ENCODE peak calls at places on chromosomes 2 and 18, in five cellular contexts. F, S, B, Y and L are unnamed samples. For H3K9me3, the result is how much of the 10 kb centered on the place peaks cover.

GRCh38 chr2:128215897-128216645 is 102.6 kb downstream of the HS6ST1 start:
- DNase-seq in F (no peak), S (no peak), B (no peak), Y (no peak), L (no peak)

GRCh38 chr2:240820607-240821428 is 799 bp upstream of the KIF1A start:
- DNase-seq in F (no peak), B (no peak), Y (peak), S (no peak), L (no peak)

GRCh38 chr18:40867452-40867851 is 1087.6 kb upstream of the PIK3C3 start:
- DNase-seq in Y (no peak), S (no peak), F (no peak), B (no peak), L (no peak)

GRCh38 chr2:182066439-182067061 is 80.9 kb downstream of the PPP1R1C start:
- DNase-seq in B (no peak), Y (no peak), S (no peak), F (no peak), L (no peak)

GRCh38 chr18:58335223-58335622 is 291.2 kb downstream of the NEDD4L start:
- DNase-seq in S (no peak), Y (no peak), F (no peak), B (no peak), L (no peak)

GRCh38 chr2:23380562-23381065 is 4.4 kb upstream of the KLHL29 start:
- DNase-seq in S (no peak), B (no peak), Y (no peak), F (no peak), L (no peak)

GRCh38 chr2:212330263-212330662 is 208.3 kb downstream of the ERBB4 start:
- DNase-seq in Y (no peak), F (peak), B (no peak), S (peak), L (no peak)

GRCh38 chr2:122764019-122764418 is 1008.6 kb downstream of the TSN start:
- DNase-seq in S (no peak), B (no peak), Y (no peak), F (no peak), L (no peak)

GRCh38 chr2:15665067-15665942 is 73.6 kb downstream of the DDX1 start:
- DNase-seq in F (no peak), B (no peak), Y (peak), S (no peak), L (no peak)

GRCh38 chr2:218400167-218400929 is 680 bp downstream of the CTDSP1 start:
- DNase-seq in B (no peak), F (peak), Y (peak), S (no peak), L (peak)

GRCh38 chr18:67199993-67200617 is 316.4 kb downstream of the DSEL start:
- DNase-seq in S (no peak), Y (peak), B (no peak), F (no peak), L (no peak)

GRCh38 chr18:49788327-49788908 is 24.9 kb downstream of the ACAA2 start:
- DNase-seq in F (no peak), B (no peak), Y (no peak), S (no peak), L (no peak)

GRCh38 chr2:153940511-153940910 is 68.8 kb downstream of the GALNT13 start:
- DNase-seq in S (no peak), B (no peak), Y (no peak), F (no peak), L (no peak)

GRCh38 chr2:144512421-144513272 is 7.3 kb downstream of the ZEB2 start:
- DNase-seq in S (no peak), B (no peak), Y (no peak), F (no peak), L (no peak)

GRCh38 chr2:175619591-175619990 is 382.5 kb downstream of the LNPK start:
- DNase-seq in B (no peak), Y (peak), S (no peak), F (no peak), L (no peak)

GRCh38 chr2:43846140-43846793 is 7.5 kb downstream of the ABCG8 start:
- DNase-seq in S (no peak), Y (no peak), F (no peak), B (peak), L (no peak)

GRCh38 chr2:232377841-232378734 is 463 bp upstream of the ALPP start:
- DNase-seq in F (no peak), S (no peak), Y (peak), B (no peak), L (no peak)

GRCh38 chr2:3399829-3400228 is 20.3 kb downstream of the TRAPPC12 start:
- DNase-seq in Y (no peak), F (peak), S (no peak), B (no peak), L (no peak)

GRCh38 chr2:73339171-73339678 is 45.9 kb upstream of the EGR4 start:
- DNase-seq in F (no peak), S (no peak), Y (no peak), B (no peak), L (no peak)

GRCh38 chr2:217106650-217107014 is 246.8 kb upstream of the TNP1 start:
- DNase-seq in Y (no peak), F (no peak), S (no peak), B (no peak), L (no peak)

GRCh38 chr2:178331474-178332431 is 119.2 kb downstream of the PRKRA start:
- DNase-seq in Y (peak), F (no peak), S (no peak), B (no peak), L (no peak)

GRCh38 chr2:119659601-119660342 is 19.2 kb upstream of the TMEM177 start:
- DNase-seq in S (no peak), B (no peak), F (no peak), Y (peak), L (peak)

GRCh38 chr2:197786010-197786877 is 1.1 kb upstream of the BOLL start:
- DNase-seq in B (no peak), Y (no peak), S (no peak), F (peak), L (peak)

GRCh38 chr2:72971036-72971435 is 53.7 kb downstream of the EMX1 start:
- DNase-seq in F (no peak), Y (no peak), B (no peak), S (no peak), L (no peak)

GRCh38 chr2:106517329-106517728 is 30.2 kb downstream of the CD8B2 start:
- DNase-seq in Y (no peak), F (no peak), B (no peak), S (no peak), L (no peak)

GRCh38 chr2:186068154-186068826 is 329.7 kb downstream of the FSIP2 start:
- DNase-seq in Y (no peak), B (no peak), S (no peak), F (peak), L (no peak)

GRCh38 chr2:158650646-158651357 is 144.3 kb upstream of the DAPL1 start:
- DNase-seq in B (no peak), F (no peak), S (no peak), Y (peak), L (no peak)

GRCh38 chr2:109711230-109712125 is 82.6 kb upstream of the RGPD5 start:
- DNase-seq in B (no peak), Y (no peak), S (no peak), F (no peak), L (no peak)
- H3K9me3 ChIP-seq in B (under half), Y (under half), S (under half), F (under half), L (under half)

DNA sequence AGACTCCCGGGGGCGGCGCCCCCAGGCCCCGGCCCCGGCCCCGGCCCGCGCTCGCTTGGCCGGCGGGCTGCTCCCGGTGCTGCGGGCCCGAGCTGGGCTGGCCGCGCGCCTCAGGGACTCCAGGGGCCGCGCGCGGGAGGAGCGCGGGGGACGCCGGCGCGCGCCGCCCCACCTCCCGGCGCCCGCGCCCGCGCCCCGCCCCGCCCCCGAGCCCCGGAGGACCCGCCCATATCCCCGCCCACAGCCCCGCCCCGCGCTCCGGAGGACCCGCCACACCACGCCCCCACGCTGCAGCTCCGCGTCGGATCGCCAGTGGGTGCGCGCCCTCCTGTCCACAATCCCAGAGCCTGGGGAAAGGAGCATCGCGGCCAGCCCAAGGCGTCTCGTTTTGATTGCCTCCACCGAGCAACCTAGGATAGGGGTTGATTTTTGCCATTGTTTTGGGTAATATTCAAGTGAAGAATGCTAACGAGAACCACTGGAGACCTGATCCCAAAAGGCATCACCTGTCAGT is at the start of gene PARD6G:
- DNase-seq in S (peak), F (peak), B (no peak), Y (peak), L (peak)
- TF ChIP-seq CTCF in S (no peak), F (no peak), B (no peak), Y (no peak), L (no peak)

DNA sequence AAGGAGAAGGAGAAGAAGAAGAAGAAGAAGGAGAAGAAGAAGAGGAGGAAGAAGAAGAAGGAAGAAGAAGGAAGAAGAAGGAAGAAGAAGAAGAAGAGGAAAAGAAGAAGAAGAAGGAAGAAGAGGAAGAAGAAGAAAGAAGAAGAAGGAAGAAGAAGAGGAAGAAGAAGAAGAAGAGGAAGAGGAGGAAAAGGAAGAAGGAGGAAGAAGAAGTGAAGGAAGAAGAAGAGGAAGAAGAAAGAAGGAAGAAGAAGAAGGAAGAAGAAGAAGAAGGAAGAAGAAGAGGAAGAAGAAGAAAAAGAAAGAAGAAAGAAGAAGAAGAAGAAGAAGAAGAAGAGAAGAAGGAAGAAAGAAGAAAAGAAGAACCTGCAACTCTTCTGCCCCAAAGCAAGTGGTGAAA is 942.0 kb downstream of the DPP10 start:
- DNase-seq in F (no peak), B (no peak), Y (no peak), S (no peak), L (no peak)
- H3K9me3 ChIP-seq in F (under half), B (under half), Y (under half), S (under half), L (under half)

GRCh38 chr2:165522746-165523145 is 53.2 kb downstream of the CSRNP3 start:
- DNase-seq in S (no peak), B (no peak), Y (no peak), F (no peak), L (no peak)

GRCh38 chr2:165529130-165529529 is 59.6 kb downstream of the CSRNP3 start:
- DNase-seq in Y (no peak), F (no peak), S (no peak), B (no peak), L (no peak)

GRCh38 chr2:165528691-165529090 is 59.2 kb downstream of the CSRNP3 start:
- DNase-seq in B (no peak), S (no peak), F (no peak), Y (no peak), L (no peak)

GRCh38 chr2:165524720-165525119 is 55.2 kb downstream of the CSRNP3 start:
- DNase-seq in S (no peak), F (no peak), B (no peak), Y (no peak), L (no peak)
- TF ChIP-seq CTCF in S (no peak), F (no peak), B (no peak), Y (no peak), L (no peak)

GRCh38 chr2:102803897-102804217 is 42.0 kb downstream of the TMEM182 start:
- DNase-seq in F (no peak), S (no peak), Y (no peak), B (no peak), L (no peak)
- H3K9me3 ChIP-seq in F (under half), S (under half), Y (under half), B (under half), L (under half)

GRCh38 chr2:67002618-67003371 is 394.3 kb upstream of the ETAA1 start:
- DNase-seq in F (no peak), Y (no peak), B (no peak), S (no peak), L (no peak)
- TF ChIP-seq CTCF in F (no peak), Y (no peak), B (no peak), S (no peak), L (no peak)

GRCh38 chr18:80050797-80051196 is 16.6 kb downstream of the RBFA start:
- DNase-seq in S (no peak), F (no peak), B (no peak), Y (no peak), L (no peak)
- H3K9me3 ChIP-seq in S (under half), F (under half), B (under half), Y (under half), L (under half)

GRCh38 chr2:134460583-134460998 is 206.7 kb downstream of the MGAT5 start:
- DNase-seq in B (no peak), S (peak), Y (peak), F (peak), L (peak)
- TF ChIP-seq CTCF in B (no peak), S (peak), Y (peak), F (peak), L (peak)

GRCh38 chr2:37201208-37201607 is 4.9 kb downstream of the CEBPZOS start:
- DNase-seq in Y (no peak), B (no peak), S (no peak), F (no peak), L (no peak)

GRCh38 chr2:37203708-37204107 is 7.4 kb downstream of the CEBPZOS start:
- DNase-seq in S (no peak), B (no peak), Y (no peak), F (no peak), L (no peak)

GRCh38 chr2:37201766-37202165 is 5.5 kb downstream of the CEBPZOS start:
- DNase-seq in B (no peak), F (no peak), Y (no peak), S (no peak), L (no peak)

GRCh38 chr2:37211212-37211611 is 14.9 kb downstream of the CEBPZOS start:
- DNase-seq in B (no peak), F (no peak), S (no peak), Y (no peak), L (no peak)

GRCh38 chr2:37205689-37206341 is 9.5 kb downstream of the CEBPZOS start:
- DNase-seq in S (no peak), Y (no peak), B (no peak), F (no peak), L (no peak)
- H3K9me3 ChIP-seq in S (under half), Y (under half), B (under half), F (under half), L (under half)